ENCODE peak calls at places on chromosome 12, in nine cellular contexts. F, P, A, K, M, U, H, I and E are unnamed samples.

GRCh38 chr12:117334855-117335587 is 26.4 kb downstream of the NOS1 start:
- DNase-seq in F (no peak), P (no peak), A (no peak), K (no peak), M (no peak), U (no peak), H (no peak), I (no peak), E (no peak)

GRCh38 chr12:12788675-12789368 is 3.4 kb downstream of the APOLD1 start:
- DNase-seq in F (peak; percentile 85), P (peak; percentile 28), A (peak; percentile 41), K (no peak), M (peak; percentile 36), U (no peak), H (peak; percentile 43), I (no peak), E (no peak)

GRCh38 chr12:3040026-3040656 is 37.0 kb upstream of the TSPAN9 start:
- DNase-seq in F (no peak), P (no peak), A (no peak), K (no peak), M (no peak), U (no peak), H (no peak), I (no peak), E (no peak)

GRCh38 chr12:19185262-19185929 is 55.9 kb downstream of the PLEKHA5 start:
- DNase-seq in F (no peak), P (no peak), A (no peak), K (no peak), M (no peak), U (no peak), H (no peak), I (no peak), E (no peak)

GRCh38 chr12:49662998-49663843 is 39.9 kb downstream of the PRPF40B start:
- DNase-seq in F (no peak), P (no peak), A (peak; percentile 46), K (peak; percentile 80), M (no peak), U (peak; percentile 75), H (no peak), I (peak; percentile 87), E (no peak)

GRCh38 chr12:29552324-29552927 is 54.9 kb upstream of the OVCH1 start:
- DNase-seq in F (peak; percentile 70), P (peak; percentile 84), A (peak; percentile 65), K (peak; percentile 62), M (peak; percentile 76), U (peak; percentile 55), H (no peak), I (peak; percentile 40), E (no peak)

GRCh38 chr12:39378346-39378745 is 64.6 kb downstream of the KIF21A start:
- DNase-seq in F (no peak), P (no peak), A (no peak), K (no peak), M (no peak), U (no peak), H (no peak), I (no peak), E (no peak)

GRCh38 chr12:642633-643477 is 20.4 kb downstream of the NINJ2 start:
- DNase-seq in F (peak; percentile 82), P (peak; percentile 67), A (peak; percentile 74), K (peak; percentile 82), M (peak; percentile 56), U (peak; percentile 90), H (no peak), I (no peak), E (no peak)

GRCh38 chr12:95690861-95691635 is 99.5 kb downstream of the NTN4 start:
- DNase-seq in F (no peak), P (no peak), A (no peak), K (no peak), M (no peak), U (no peak), H (no peak), I (no peak), E (no peak)

GRCh38 chr12:45988259-45988658 is 2.1 kb downstream of the SCAF11 start:
- DNase-seq in F (no peak), P (no peak), A (no peak), K (no peak), M (no peak), U (no peak), H (no peak), I (peak; percentile 23), E (no peak)

GRCh38 chr12:68497702-68498101 is 113.0 kb upstream of the RAP1B start:
- DNase-seq in F (no peak), P (no peak), A (no peak), K (no peak), M (no peak), U (no peak), H (peak; percentile 75), I (peak; percentile 72), E (no peak)

GRCh38 chr12:48189331-48190125 is 6.1 kb downstream of the CCDC184 start:
- DNase-seq in F (peak; percentile 69), P (peak; percentile 75), A (peak; percentile 59), K (peak; percentile 33), M (peak; percentile 81), U (no peak), H (no peak), I (peak; percentile 83), E (no peak)

DNA sequence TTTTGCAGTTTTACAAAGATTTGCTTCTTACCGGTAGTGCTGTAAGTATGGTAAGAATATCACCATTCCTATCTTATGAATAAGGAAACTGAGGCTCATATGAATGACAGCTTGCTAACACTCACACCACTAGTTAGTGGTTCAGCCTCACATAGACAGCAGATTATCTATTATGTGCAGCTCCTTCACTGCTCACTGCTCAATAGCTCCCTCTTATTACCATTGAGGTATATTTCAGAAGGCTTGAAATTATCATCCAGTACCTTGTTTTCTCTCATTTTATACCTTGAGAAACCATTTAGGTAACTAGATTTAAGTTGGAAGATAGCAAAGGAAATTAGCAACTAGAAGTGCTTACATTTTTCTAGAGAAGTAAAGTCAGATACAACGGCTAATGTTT is 15.5 kb downstream of the RIC8B start:
- DNase-seq in F (no peak), P (no peak), A (no peak), K (no peak), M (no peak), U (no peak), H (no peak), I (no peak), E (no peak)
- TF ChIP-seq CTCF in F (peak; percentile 27), P (no peak), A (no peak), K (peak; percentile 12), M (no peak), U (no peak), H (peak; percentile 46), I (peak; percentile 29), E (peak; percentile 37)

GRCh38 chr12:1800646-1801284 is 19.6 kb upstream of the LRTM2 start:
- DNase-seq in F (peak; percentile 71), P (peak; percentile 85), A (no peak), K (no peak), M (no peak), U (peak; percentile 59), H (no peak), I (peak; percentile 56), E (peak; percentile 89)
- TF ChIP-seq CTCF in F (peak; percentile 53), P (peak; percentile 60), A (no peak), K (peak; percentile 67), M (peak; percentile 38), U (peak; percentile 38), H (peak; percentile 62), I (peak; percentile 52), E (peak; percentile 53)

GRCh38 chr12:53225635-53226424 is 6.2 kb downstream of the RARG start:
- DNase-seq in F (peak; percentile 46), P (no peak), A (no peak), K (no peak), M (no peak), U (peak; percentile 26), H (no peak), I (no peak), E (peak; percentile 50)

GRCh38 chr12:53224897-53225634 is 6.9 kb downstream of the RARG start:
- DNase-seq in F (no peak), P (no peak), A (no peak), K (no peak), M (no peak), U (peak; percentile 26), H (no peak), I (no peak), E (peak; percentile 43)

GRCh38 chr12:53223006-53223305 is 9.1 kb downstream of the RARG start:
- DNase-seq in F (no peak), P (no peak), A (no peak), K (no peak), M (no peak), U (peak; percentile 10), H (no peak), I (no peak), E (peak; percentile 17)

GRCh38 chr12:53223391-53224267 is 8.4 kb downstream of the RARG start:
- DNase-seq in F (peak; percentile 50), P (no peak), A (peak; percentile 69), K (peak; percentile 42), M (no peak), U (peak; percentile 58), H (no peak), I (peak; percentile 17), E (no peak)

DNA sequence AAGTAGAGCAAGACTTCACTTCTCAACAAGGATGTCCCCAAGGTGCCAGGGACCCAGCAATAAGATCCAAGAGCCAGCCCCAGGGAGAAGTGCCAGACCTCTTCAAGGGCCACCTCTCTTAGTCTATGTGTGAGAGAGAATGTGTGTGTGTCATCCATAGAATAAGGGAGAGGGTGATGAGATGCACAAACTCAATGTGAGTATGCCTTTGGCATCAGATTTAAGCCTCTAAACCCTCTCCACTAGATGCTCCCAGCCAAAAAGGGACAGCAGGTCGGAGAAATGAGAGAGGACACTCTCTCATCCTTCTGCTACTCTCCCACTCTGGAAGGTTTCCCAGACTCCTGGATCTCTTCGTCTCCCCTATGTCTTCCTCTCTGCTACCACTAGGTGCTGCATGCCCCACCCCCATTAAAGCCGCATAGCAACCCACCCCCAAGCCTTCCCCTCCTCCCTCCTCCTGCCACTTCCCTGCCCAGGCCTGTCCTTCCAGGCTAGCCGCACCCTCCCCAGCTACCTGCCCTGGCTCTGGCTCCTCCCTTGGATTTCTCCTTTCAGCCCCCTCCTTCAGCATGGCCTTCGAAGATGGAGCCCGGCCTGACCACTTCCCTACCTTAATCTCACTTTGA is 7.6 kb downstream of the RARG start:
- DNase-seq in F (peak; percentile 70), P (no peak), A (no peak), K (no peak), M (no peak), U (peak; percentile 54), H (no peak), I (no peak), E (no peak)
- TF ChIP-seq CTCF in F (peak; percentile 50), P (peak; percentile 23), A (no peak), K (peak; percentile 18), M (peak; percentile 59), U (no peak), H (peak; percentile 8), I (peak; percentile 53), E (peak; percentile 54)

DNA sequence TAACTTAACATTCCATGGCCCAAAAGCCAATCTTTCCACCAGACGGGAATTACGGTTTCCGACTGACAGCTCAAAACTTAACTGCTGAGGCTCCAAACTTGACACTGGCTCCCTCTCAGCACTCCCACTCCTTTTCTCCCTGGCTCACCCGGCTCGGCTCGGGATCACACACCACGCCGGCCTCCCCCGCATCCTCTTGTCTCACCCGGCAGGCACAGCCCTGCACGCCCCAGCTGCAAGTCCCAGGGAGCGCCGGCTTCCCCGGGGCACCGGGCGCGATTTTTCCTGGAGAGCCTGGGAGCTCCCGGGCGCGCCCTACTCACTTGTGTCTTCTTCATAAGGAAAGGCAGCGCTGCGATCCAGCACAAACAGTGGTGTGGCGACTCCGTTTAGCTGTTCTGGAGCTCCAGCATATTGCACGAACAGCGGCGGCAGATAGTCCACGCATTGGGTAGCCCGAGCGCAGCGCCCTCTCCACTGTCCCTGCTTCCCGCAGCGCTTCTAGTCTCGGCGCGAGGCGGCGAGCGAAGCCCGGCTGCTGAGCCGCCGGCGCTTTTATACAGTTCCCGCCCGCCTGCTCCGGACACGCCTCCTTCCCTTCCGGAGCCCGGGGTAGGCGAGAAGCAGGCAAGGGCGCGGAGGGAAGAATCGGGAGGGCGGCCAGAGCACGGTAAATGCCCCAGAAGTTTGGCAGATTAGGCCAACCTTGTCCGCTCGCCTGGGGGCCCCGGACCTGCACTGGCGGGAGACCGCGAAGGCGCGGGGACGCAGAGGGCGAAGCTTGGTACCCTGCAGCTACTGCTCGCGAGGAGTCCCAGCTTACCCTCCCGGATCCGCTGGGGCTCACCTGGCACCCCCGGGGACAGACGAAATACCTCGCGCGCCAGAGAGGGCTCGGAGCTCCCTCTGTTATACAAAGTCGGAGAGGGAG is at the start of gene KITLG:
- DNase-seq in F (peak; percentile 93), P (peak; percentile 79), A (peak; percentile 80), K (peak; percentile 83), M (peak; percentile 80), U (peak; percentile 87), H (no peak), I (peak; percentile 81), E (peak; percentile 91)
- TF ChIP-seq CTCF in F (no peak), P (no peak), A (peak; percentile 19), K (peak; percentile 52), M (no peak), U (peak; percentile 42), H (peak; percentile 36), I (peak; percentile 51), E (peak; percentile 65)